ENCODE peak calls at places on chromosomes 3 and 15, in four cellular contexts. One of them, this sample, is unnamed.

GRCh38 chr3:61715886-61716527 is 154.6 kb downstream of the PTPRG start:
- DNase-seq in activated CD4-positive, alpha-beta T cell treated with anti-CD3 and anti-CD28 coated beads, Interleukin-2, amount 10 ng/mL, durations not matched to agents 7 days and 5 days: no peak
- DNase-seq in PC-9: no peak
- DNase-seq in tibial artery: no peak
- DNase-seq in this sample: no peak

GRCh38 chr3:78908236-78908635 is 859.6 kb downstream of the ROBO1 start:
- DNase-seq in activated CD4-positive, alpha-beta T cell treated with anti-CD3 and anti-CD28 coated beads, Interleukin-2, amount 10 ng/mL, durations not matched to agents 7 days and 5 days: no peak
- DNase-seq in PC-9: no peak
- DNase-seq in tibial artery: no peak
- DNase-seq in this sample: no peak

GRCh38 chr3:62332771-62333381 is 40.5 kb downstream of the FEZF2 start:
- DNase-seq in activated CD4-positive, alpha-beta T cell treated with anti-CD3 and anti-CD28 coated beads, Interleukin-2, amount 10 ng/mL, durations not matched to agents 7 days and 5 days: peak; percentile 11
- DNase-seq in PC-9: no peak
- DNase-seq in tibial artery: no peak
- DNase-seq in this sample: peak; percentile 14

GRCh38 chr15:51155906-51156305 is 61.2 kb upstream of the TNFAIP8L3 start:
- DNase-seq in tibial artery: no peak
- DNase-seq in activated CD4-positive, alpha-beta T cell treated with anti-CD3 and anti-CD28 coated beads, Interleukin-2, amount 10 ng/mL, durations not matched to agents 7 days and 5 days: no peak
- DNase-seq in PC-9: no peak
- DNase-seq in this sample: no peak

GRCh38 chr15:40346579-40347558 is 4.0 kb upstream of the PHGR1 start:
- DNase-seq in PC-9: no peak
- DNase-seq in tibial artery: no peak
- DNase-seq in activated CD4-positive, alpha-beta T cell treated with anti-CD3 and anti-CD28 coated beads, Interleukin-2, amount 10 ng/mL, durations not matched to agents 7 days and 5 days: no peak
- DNase-seq in this sample: no peak

GRCh38 chr3:37741644-37742043 is 120.0 kb upstream of the CTDSPL start:
- DNase-seq in tibial artery: peak; percentile 64
- DNase-seq in PC-9: peak; percentile 3
- DNase-seq in activated CD4-positive, alpha-beta T cell treated with anti-CD3 and anti-CD28 coated beads, Interleukin-2, amount 10 ng/mL, durations not matched to agents 7 days and 5 days: peak; percentile 7
- DNase-seq in this sample: peak; percentile 43

GRCh38 chr3:163572856-163573255 is 1505.4 kb downstream of the SI start:
- DNase-seq in activated CD4-positive, alpha-beta T cell treated with anti-CD3 and anti-CD28 coated beads, Interleukin-2, amount 10 ng/mL, durations not matched to agents 7 days and 5 days: no peak
- DNase-seq in PC-9: no peak
- DNase-seq in tibial artery: no peak
- DNase-seq in this sample: no peak

GRCh38 chr15:61459785-61460707 is 230.9 kb upstream of the RORA start:
- DNase-seq in activated CD4-positive, alpha-beta T cell treated with anti-CD3 and anti-CD28 coated beads, Interleukin-2, amount 10 ng/mL, durations not matched to agents 7 days and 5 days: no peak
- DNase-seq in tibial artery: no peak
- DNase-seq in PC-9: no peak
- DNase-seq in this sample: no peak

GRCh38 chr3:43999920-44000319 is 241.8 kb upstream of the TOPAZ1 start:
- DNase-seq in tibial artery: no peak
- DNase-seq in activated CD4-positive, alpha-beta T cell treated with anti-CD3 and anti-CD28 coated beads, Interleukin-2, amount 10 ng/mL, durations not matched to agents 7 days and 5 days: no peak
- DNase-seq in PC-9: no peak
- DNase-seq in this sample: no peak

GRCh38 chr3:121431717-121432517 is 113.9 kb downstream of the POLQ start:
- DNase-seq in tibial artery: no peak
- DNase-seq in PC-9: no peak
- DNase-seq in activated CD4-positive, alpha-beta T cell treated with anti-CD3 and anti-CD28 coated beads, Interleukin-2, amount 10 ng/mL, durations not matched to agents 7 days and 5 days: peak; percentile 81
- DNase-seq in this sample: peak; percentile 5

GRCh38 chr3:121869731-121870130 is 24.5 kb upstream of the SLC15A2 start:
- DNase-seq in tibial artery: no peak
- DNase-seq in PC-9: no peak
- DNase-seq in activated CD4-positive, alpha-beta T cell treated with anti-CD3 and anti-CD28 coated beads, Interleukin-2, amount 10 ng/mL, durations not matched to agents 7 days and 5 days: no peak
- DNase-seq in this sample: no peak

GRCh38 chr3:132432639-132433038 is 15.3 kb downstream of the DNAJC13 start:
- DNase-seq in tibial artery: no peak
- DNase-seq in PC-9: peak; percentile 5
- DNase-seq in activated CD4-positive, alpha-beta T cell treated with anti-CD3 and anti-CD28 coated beads, Interleukin-2, amount 10 ng/mL, durations not matched to agents 7 days and 5 days: no peak
- DNase-seq in this sample: peak; percentile 55

GRCh38 chr3:71978150-71978721 is 193.3 kb upstream of the PROK2 start:
- DNase-seq in tibial artery: no peak
- DNase-seq in PC-9: no peak
- DNase-seq in activated CD4-positive, alpha-beta T cell treated with anti-CD3 and anti-CD28 coated beads, Interleukin-2, amount 10 ng/mL, durations not matched to agents 7 days and 5 days: no peak
- DNase-seq in this sample: no peak

GRCh38 chr3:72487946-72488735 is 360.1 kb downstream of the SHQ1 start:
- DNase-seq in activated CD4-positive, alpha-beta T cell treated with anti-CD3 and anti-CD28 coated beads, Interleukin-2, amount 10 ng/mL, durations not matched to agents 7 days and 5 days: no peak
- DNase-seq in PC-9: no peak
- DNase-seq in tibial artery: no peak
- DNase-seq in this sample: no peak

GRCh38 chr3:99578339-99578970 is 59.9 kb upstream of the COL8A1 start:
- DNase-seq in tibial artery: no peak
- DNase-seq in PC-9: no peak
- DNase-seq in activated CD4-positive, alpha-beta T cell treated with anti-CD3 and anti-CD28 coated beads, Interleukin-2, amount 10 ng/mL, durations not matched to agents 7 days and 5 days: no peak
- DNase-seq in this sample: no peak

GRCh38 chr3:16059700-16060357 is 114.7 kb upstream of the GALNT15 start:
- DNase-seq in activated CD4-positive, alpha-beta T cell treated with anti-CD3 and anti-CD28 coated beads, Interleukin-2, amount 10 ng/mL, durations not matched to agents 7 days and 5 days: no peak
- DNase-seq in tibial artery: no peak
- DNase-seq in PC-9: no peak
- DNase-seq in this sample: no peak

GRCh38 chr3:43641306-43642114 is 19.7 kb upstream of the ANO10 start:
- DNase-seq in tibial artery: no peak
- DNase-seq in PC-9: no peak
- DNase-seq in activated CD4-positive, alpha-beta T cell treated with anti-CD3 and anti-CD28 coated beads, Interleukin-2, amount 10 ng/mL, durations not matched to agents 7 days and 5 days: no peak
- DNase-seq in this sample: no peak

GRCh38 chr3:55333923-55334322 is 153.2 kb downstream of the WNT5A start:
- DNase-seq in tibial artery: no peak
- DNase-seq in activated CD4-positive, alpha-beta T cell treated with anti-CD3 and anti-CD28 coated beads, Interleukin-2, amount 10 ng/mL, durations not matched to agents 7 days and 5 days: no peak
- DNase-seq in PC-9: no peak
- DNase-seq in this sample: no peak

This sample was measured in Calu3.